ENCODE peak calls at places on chromosomes 1 and 21, in nine cellular contexts. V is mammary epithelial cell, E is neural progenitor cell, X is Peyer's patch, Z is pancreas, O is body of pancreas, G is endothelial cell of umbilical vein, C is ovary, J is psoas muscle. Y is an unnamed sample. For H3K4me1, the result is how much of the 10 kb centered on the place peaks cover.

GRCh38 chr1:180178511-180179161 is 24.0 kb downstream of the QSOX1 start:
- DNase-seq in G (peak), C (peak), O (peak), X (peak), Z (peak), E (peak), V (no peak), J (peak), Y (peak)

GRCh38 chr1:183580281-183580682 is 10.0 kb downstream of the NCF2 start:
- DNase-seq in E (peak), Z (no peak), G (peak), C (no peak), J (no peak), O (peak), X (peak), V (no peak), Y (peak)

GRCh38 chr1:113701429-113701828 is 57.9 kb downstream of the PHTF1 start:
- DNase-seq in C (no peak), O (no peak), V (no peak), Z (no peak), E (peak), J (no peak), X (no peak), G (peak), Y (peak)

GRCh38 chr1:93346472-93346991 is 825 bp downstream of the DR1 start:
- DNase-seq in G (peak), J (no peak), V (peak), X (peak), Z (no peak), C (no peak), E (peak), O (peak), Y (peak)

GRCh38 chr1:6300342-6301141 is 39.6 kb upstream of the GPR153 start:
- DNase-seq in C (no peak), J (no peak), O (no peak), G (no peak), X (peak), E (no peak), Z (no peak), V (peak), Y (no peak)

GRCh38 chr1:156461781-156462647 is 38.6 kb downstream of the MEF2D start:
- DNase-seq in J (no peak), G (no peak), E (no peak), Z (no peak), V (no peak), O (no peak), C (no peak), X (no peak), Y (no peak)

GRCh38 chr1:211478376-211478775 is 13.6 kb downstream of the RD3 start:
- DNase-seq in G (no peak), O (no peak), C (no peak), X (no peak), E (no peak), Z (no peak), V (no peak), J (no peak), Y (no peak)

GRCh38 chr1:58883037-58883887 is 99.4 kb upstream of the JUN start:
- DNase-seq in V (peak), Z (peak), J (peak), C (peak), E (no peak), O (peak), X (peak), G (peak), Y (peak)

GRCh38 chr21:46362946-46363345 is 39.0 kb downstream of the PCNT start:
- DNase-seq in V (no peak), J (no peak), Z (no peak), C (no peak), E (no peak), G (no peak), X (no peak), O (no peak), Y (no peak)

GRCh38 chr1:219990782-219991510 is 55.4 kb downstream of the EPRS1 start:
- DNase-seq in X (no peak), G (peak), C (no peak), V (peak), O (no peak), Z (no peak), J (no peak), E (peak), Y (peak)

GRCh38 chr1:226799634-226800281 is 60.7 kb upstream of the ITPKB start:
- DNase-seq in J (no peak), O (no peak), X (no peak), E (no peak), C (no peak), V (no peak), G (peak), Z (no peak), Y (no peak)

GRCh38 chr1:6035265-6035664 is 10.4 kb upstream of the KCNAB2 start:
- DNase-seq in G (no peak), J (no peak), E (no peak), O (no peak), X (no peak), C (no peak), Z (no peak), V (no peak), Y (no peak)

GRCh38 chr1:66267211-66267940 is 266.6 kb upstream of the SGIP1 start:
- DNase-seq in E (no peak), C (no peak), O (no peak), V (no peak), Z (no peak), X (no peak), G (peak), J (no peak), Y (peak)

GRCh38 chr1:119219711-119220110 is 79.3 kb upstream of the WARS2 start:
- DNase-seq in E (no peak), J (no peak), O (no peak), V (no peak), X (no peak), C (no peak), Z (no peak), G (no peak), Y (no peak)

GRCh38 chr21:38659936-38660332 is 145.8 kb upstream of the ETS2 start:
- DNase-seq in O (no peak), E (no peak), V (no peak), Z (no peak), C (no peak), X (no peak), G (no peak), J (no peak), Y (no peak)
- H3K4me3 ChIP-seq in O (no peak), E (peak), V (no peak), Z (peak), C (peak), X (peak), G (no peak), J (peak), Y (no peak)

DNA sequence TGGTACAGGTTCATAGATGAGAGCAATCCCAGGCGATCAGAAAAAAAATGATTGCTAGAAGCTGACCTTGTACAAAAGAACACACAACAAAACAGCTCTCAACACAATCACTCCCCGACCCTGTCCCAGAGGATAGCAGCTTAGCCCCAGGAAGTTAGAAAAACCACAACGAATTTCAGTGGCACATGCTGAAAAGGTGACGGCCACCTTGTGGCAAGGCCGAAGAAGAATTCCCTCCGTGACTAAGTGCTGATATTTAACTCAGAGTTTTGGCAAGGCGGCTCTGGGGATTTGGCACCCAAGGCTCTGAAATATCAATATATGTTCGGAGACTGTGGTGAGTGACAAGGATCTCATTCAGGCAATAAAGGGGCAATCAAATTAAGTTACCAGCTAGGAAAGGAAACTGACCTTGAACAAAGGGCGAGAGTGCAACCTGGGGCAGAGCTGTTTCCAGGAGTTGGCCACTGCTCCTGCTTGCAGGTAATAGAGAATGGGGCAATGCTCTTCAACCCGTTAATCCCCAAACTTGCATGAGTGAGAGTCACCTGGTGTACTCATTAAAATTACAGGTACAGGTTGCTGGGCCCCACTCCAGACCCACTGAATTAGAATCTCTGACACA is 96.2 kb downstream of the BEND5 start:
- DNase-seq in X (peak), J (no peak), E (peak), C (no peak), G (no peak), Z (no peak), O (no peak), V (no peak), Y (no peak)
- TF ChIP-seq CTCF in X (peak), J (no peak), E (peak), C (no peak), G (no peak), Z (no peak), O (peak), V (no peak), Y (no peak)

GRCh38 chr1:245809361-245809760 is 654.6 kb downstream of the KIF26B start:
- DNase-seq in E (peak), X (no peak), G (no peak), C (no peak), Z (no peak), V (no peak), O (no peak), J (no peak), Y (no peak)

GRCh38 chr1:245807954-245808719 is 653.4 kb downstream of the KIF26B start:
- DNase-seq in O (no peak), G (no peak), X (no peak), E (no peak), V (no peak), J (no peak), C (no peak), Z (no peak), Y (no peak)

GRCh38 chr1:245812278-245812677 is 657.5 kb downstream of the KIF26B start:
- DNase-seq in O (no peak), V (no peak), X (no peak), J (no peak), E (no peak), C (no peak), Z (no peak), G (no peak), Y (no peak)

GRCh38 chr1:245810789-245811337 is 656.1 kb downstream of the KIF26B start:
- DNase-seq in Z (no peak), O (peak), E (no peak), C (no peak), V (no peak), J (no peak), G (no peak), X (no peak), Y (no peak)

DNA sequence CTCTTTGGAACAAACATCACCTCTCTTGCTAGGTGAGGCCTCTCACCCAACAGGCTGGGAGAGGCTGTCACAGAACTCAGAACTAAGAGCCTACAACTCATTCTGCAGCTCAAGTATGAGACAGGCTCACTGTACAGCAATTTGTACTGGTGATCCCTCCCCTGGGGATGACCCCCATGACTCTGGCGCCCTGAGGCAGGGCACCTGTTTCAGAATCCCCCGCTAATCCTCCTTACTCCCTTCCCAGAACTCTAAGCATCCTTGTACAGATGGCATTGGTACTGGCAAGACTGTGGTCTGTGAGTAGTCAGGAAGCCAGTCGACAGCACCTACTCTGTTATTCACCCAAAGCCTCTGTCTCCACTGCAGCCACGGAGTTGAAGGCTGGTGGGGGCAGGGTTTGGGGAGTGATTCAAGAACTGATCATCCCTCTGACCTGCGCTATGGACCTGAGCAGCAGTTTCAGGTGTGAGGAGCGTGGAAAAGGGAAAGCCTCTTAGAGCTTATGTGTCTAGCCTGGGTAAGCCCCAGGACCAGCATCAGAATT is 655.5 kb downstream of the KIF26B start:
- DNase-seq in V (no peak), G (no peak), Z (no peak), C (no peak), J (no peak), E (no peak), X (no peak), O (no peak), Y (no peak)
- H3K4me1 ChIP-seq in V (under half), G (under half), Z (under half), C (under half), J (under half), E (under half), X (under half), O (under half), Y (under half)

GRCh38 chr1:8026976-8027747 is 1.1 kb upstream of the ERRFI1 start:
- DNase-seq in Z (peak), C (peak), G (no peak), X (peak), O (peak), J (peak), E (peak), V (no peak), Y (no peak)
- H3K4me3 ChIP-seq in Z (peak), C (peak), G (no peak), X (no peak), O (peak), J (peak), E (peak), V (peak), Y (peak)

DNA sequence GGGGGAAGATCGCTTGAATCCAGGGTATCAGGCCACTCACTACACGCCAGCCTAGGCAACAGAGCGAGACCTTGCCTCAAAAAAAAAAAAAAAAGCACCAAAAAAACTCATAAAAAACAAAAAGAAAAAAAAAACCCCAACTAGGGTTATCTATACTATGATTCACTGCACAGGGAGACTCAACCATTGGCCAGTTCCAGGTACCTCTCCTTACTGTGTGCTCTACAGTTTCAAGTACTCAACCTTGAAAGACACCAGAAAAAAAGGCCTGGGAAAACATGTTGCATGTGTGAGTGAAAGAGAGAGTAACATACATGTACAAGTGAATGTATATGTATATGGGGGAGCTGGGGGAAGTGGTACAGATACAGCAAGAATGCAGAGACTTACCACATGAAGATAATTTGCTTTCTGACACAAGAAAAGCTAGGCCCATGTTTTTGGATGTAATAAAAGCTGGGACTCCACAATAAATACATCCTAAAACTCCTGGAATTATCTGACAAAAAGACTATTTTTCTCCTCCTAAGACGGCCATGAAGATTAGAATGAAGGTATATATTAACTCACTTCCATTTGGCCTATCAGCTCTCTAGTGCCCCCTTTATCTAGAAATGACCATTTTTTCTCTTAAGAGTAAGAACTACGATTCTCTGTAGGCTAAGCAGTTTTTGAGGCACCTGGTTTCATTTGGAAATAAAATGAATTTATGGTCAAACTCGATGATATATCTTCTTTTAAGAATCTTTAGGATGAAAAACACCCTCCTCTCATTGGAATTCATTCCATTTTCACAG is 52.2 kb downstream of the SLC27A3 start:
- DNase-seq in E (no peak), C (no peak), X (no peak), J (no peak), V (no peak), Z (no peak), G (no peak), O (no peak), Y (no peak)
- TF ChIP-seq CTCF in E (peak), C (no peak), X (no peak), J (no peak), V (peak), Z (no peak), G (no peak), O (no peak), Y (peak)

GRCh38 chr1:234862360-234862943 is 252.5 kb upstream of the IRF2BP2 start:
- DNase-seq in E (no peak), J (no peak), X (no peak), C (no peak), G (no peak), O (no peak), Z (no peak), V (no peak), Y (no peak)
- H3K4me1 ChIP-seq in E (under half), J (under half), X (under half), C (under half), G (under half), O (under half), Z (under half), V (under half), Y (under half)

GRCh38 chr1:165539306-165539705 is 4.5 kb upstream of the LRRC52 start:
- DNase-seq in X (no peak), Z (no peak), O (no peak), V (peak), C (no peak), G (no peak), J (peak), E (no peak), Y (no peak)

GRCh38 chr1:165542015-165542631 is 1.7 kb upstream of the LRRC52 start:
- DNase-seq in O (no peak), V (no peak), G (no peak), J (no peak), Z (no peak), X (no peak), E (no peak), C (no peak), Y (no peak)

GRCh38 chr1:165537351-165538107 is 6.3 kb upstream of the LRRC52 start:
- DNase-seq in G (no peak), V (no peak), C (no peak), E (no peak), J (no peak), X (no peak), Z (no peak), O (no peak), Y (no peak)

GRCh38 chr1:165542647-165543046 is 1.2 kb upstream of the LRRC52 start:
- DNase-seq in E (no peak), G (no peak), C (no peak), O (no peak), X (no peak), Z (no peak), V (no peak), J (no peak), Y (no peak)

GRCh38 chr1:165539908-165540307 is 3.9 kb upstream of the LRRC52 start:
- DNase-seq in E (no peak), C (no peak), G (no peak), O (no peak), V (no peak), Z (no peak), X (no peak), J (no peak), Y (no peak)
- H3K4me3 ChIP-seq in E (no peak), C (no peak), G (no peak), O (no peak), V (no peak), Z (no peak), X (no peak), J (no peak), Y (no peak)

GRCh38 chr1:35220976-35221375 is 28.0 kb upstream of the SFPQ start:
- DNase-seq in X (no peak), J (no peak), C (no peak), G (peak), E (peak), O (no peak), V (no peak), Z (no peak), Y (peak)
- TF ChIP-seq CTCF in X (no peak), J (no peak), C (no peak), G (peak), E (peak), O (peak), V (peak), Z (no peak), Y (peak)

DNA sequence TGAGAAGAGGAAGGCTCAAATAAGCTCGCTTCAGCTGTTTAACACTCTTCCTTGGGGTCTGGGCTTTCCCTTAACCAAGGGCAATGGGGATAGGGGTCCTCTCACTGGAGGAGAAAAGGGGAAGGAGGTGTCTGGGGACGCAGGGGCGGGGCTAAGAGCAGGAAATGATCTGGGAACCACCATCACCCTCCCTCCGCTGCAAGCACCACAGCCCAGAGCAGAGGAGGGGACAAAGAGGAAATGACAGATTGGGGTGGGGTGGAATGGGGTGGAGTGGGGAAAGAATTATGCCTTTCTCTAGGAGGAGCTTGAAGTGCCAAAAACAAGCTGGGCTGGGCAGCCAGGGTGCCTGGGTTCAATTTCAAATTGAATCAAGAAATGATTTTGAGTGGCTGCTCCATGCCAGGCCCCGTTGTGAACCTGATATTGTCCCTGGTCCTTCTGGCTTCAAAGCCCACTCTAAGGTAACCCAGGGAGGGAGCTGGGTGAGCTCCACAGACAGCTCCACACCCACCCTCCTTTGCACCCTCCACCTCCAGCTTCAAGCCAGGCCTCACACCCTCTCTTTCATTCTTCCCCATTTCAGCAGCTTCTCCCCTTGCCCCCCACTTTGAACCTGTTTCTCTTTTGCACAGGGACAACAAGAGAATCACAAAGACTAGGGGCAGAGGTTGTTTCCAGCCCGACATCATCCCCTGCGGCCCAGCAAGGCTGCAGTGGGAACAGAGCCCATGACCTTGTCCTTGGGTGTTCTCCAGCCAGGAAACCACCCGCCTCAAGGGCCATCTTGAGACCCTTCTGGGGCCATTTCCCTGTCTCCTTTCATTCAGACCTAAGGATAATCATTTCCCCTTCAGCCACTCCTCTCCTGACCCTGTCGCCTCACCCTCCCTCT is 1.1 kb downstream of the ARHGAP30 start:
- DNase-seq in G (no peak), E (no peak), C (no peak), O (peak), J (peak), V (no peak), Z (peak), X (peak), Y (no peak)
- H3K4me1 ChIP-seq in G (under half), E (under half), C (under half), O (under half), J (under half), V (under half), Z (under half), X (under half), Y (under half)

Y was measured in A673.